ENCODE peak calls at places on chromosome 2, in nine cellular contexts. N is tibial artery, A is adrenal gland, Z is right atrium auricular region, S is progenitor cell of endocrine pancreas, X is thyroid gland, H is hepatocyte, T is sigmoid colon, J is PC-3. C is an unnamed sample.
A peak's percentile ranks its signal among the peaks of the same experiment; 100 is the strongest.

GRCh38 chr2:7748717-7749415 is 831.7 kb downstream of the RNF144A start:
- DNase-seq in N (no peak), A (no peak), Z (no peak), S (no peak), X (no peak), H (no peak), T (no peak), J (peak; percentile 95), C (no peak)

GRCh38 chr2:19474128-19474527 is 115.7 kb upstream of the OSR1 start:
- DNase-seq in N (no peak), A (no peak), Z (no peak), S (no peak), X (no peak), H (peak; percentile 28), T (peak; percentile 68), J (peak; percentile 60), C (no peak)

GRCh38 chr2:235398321-235398720 is 95.5 kb upstream of the AGAP1 start:
- DNase-seq in N (no peak), A (no peak), Z (no peak), S (no peak), X (no peak), H (no peak), T (no peak), J (no peak), C (no peak)

GRCh38 chr2:32697156-32697555 is 69.3 kb downstream of the TTC27 start:
- DNase-seq in N (no peak), A (no peak), Z (no peak), S (no peak), X (no peak), H (no peak), T (no peak), J (peak; percentile 49), C (no peak)

GRCh38 chr2:222451270-222451674 is 26.9 kb downstream of the SGPP2 start:
- DNase-seq in N (no peak), A (no peak), Z (no peak), S (no peak), X (no peak), H (no peak), T (no peak), J (no peak), C (no peak)

GRCh38 chr2:174681983-174682577 is 82.2 kb downstream of the CHRNA1 start:
- DNase-seq in N (peak; percentile 79), A (peak; percentile 24), Z (no peak), S (peak; percentile 26), X (peak; percentile 38), H (peak; percentile 51), T (peak; percentile 78), J (no peak), C (peak; percentile 13)

GRCh38 chr2:151056870-151057269 is 204.8 kb downstream of the RBM43 start:
- DNase-seq in N (no peak), A (no peak), Z (no peak), S (no peak), X (no peak), H (no peak), T (no peak), J (peak; percentile 55), C (no peak)

GRCh38 chr2:148720501-148720998 is 76.0 kb downstream of the EPC2 start:
- DNase-seq in N (no peak), A (no peak), Z (no peak), S (no peak), X (no peak), H (peak; percentile 6), T (peak; percentile 62), J (no peak), C (no peak)

GRCh38 chr2:239498981-239499633 is 98.3 kb upstream of the HDAC4 start:
- DNase-seq in N (peak; percentile 80), A (peak; percentile 25), Z (peak; percentile 84), S (no peak), X (peak; percentile 54), H (peak; percentile 35), T (peak; percentile 86), J (no peak), C (no peak)

GRCh38 chr2:60826126-60826525 is 55.2 kb upstream of the REL start:
- DNase-seq in N (no peak), A (no peak), Z (no peak), S (no peak), X (no peak), H (no peak), T (no peak), J (no peak), C (no peak)

GRCh38 chr2:54578668-54579045 is 122.5 kb downstream of the SPTBN1 start:
- DNase-seq in N (no peak), A (no peak), Z (no peak), S (no peak), X (no peak), H (no peak), T (no peak), J (no peak), C (no peak)

GRCh38 chr2:95049961-95050360 is 24.5 kb downstream of the MAL start:
- DNase-seq in N (no peak), A (no peak), Z (no peak), S (no peak), X (no peak), H (no peak), T (peak; percentile 30), J (no peak), C (no peak)

GRCh38 chr2:64482765-64483504 is 29.0 kb downstream of the LGALSL start:
- DNase-seq in N (no peak), A (peak; percentile 89), Z (no peak), S (no peak), X (no peak), H (peak; percentile 72), T (no peak), J (peak; percentile 85), C (peak; percentile 40)

GRCh38 chr2:24853996-24854395 is 60.8 kb downstream of the CENPO start:
- DNase-seq in N (no peak), A (no peak), Z (no peak), S (no peak), X (no peak), H (no peak), T (no peak), J (no peak), C (no peak)

GRCh38 chr2:24852431-24853020 is 59.3 kb downstream of the CENPO start:
- DNase-seq in N (no peak), A (no peak), Z (no peak), S (no peak), X (peak; percentile 92), H (no peak), T (no peak), J (no peak), C (no peak)

GRCh38 chr2:24853046-24853445 is 59.8 kb downstream of the CENPO start:
- DNase-seq in N (no peak), A (no peak), Z (no peak), S (no peak), X (no peak), H (no peak), T (no peak), J (no peak), C (no peak)

GRCh38 chr2:24852026-24852425 is 58.8 kb downstream of the CENPO start:
- DNase-seq in N (no peak), A (no peak), Z (no peak), S (no peak), X (no peak), H (no peak), T (no peak), J (no peak), C (no peak)

DNA sequence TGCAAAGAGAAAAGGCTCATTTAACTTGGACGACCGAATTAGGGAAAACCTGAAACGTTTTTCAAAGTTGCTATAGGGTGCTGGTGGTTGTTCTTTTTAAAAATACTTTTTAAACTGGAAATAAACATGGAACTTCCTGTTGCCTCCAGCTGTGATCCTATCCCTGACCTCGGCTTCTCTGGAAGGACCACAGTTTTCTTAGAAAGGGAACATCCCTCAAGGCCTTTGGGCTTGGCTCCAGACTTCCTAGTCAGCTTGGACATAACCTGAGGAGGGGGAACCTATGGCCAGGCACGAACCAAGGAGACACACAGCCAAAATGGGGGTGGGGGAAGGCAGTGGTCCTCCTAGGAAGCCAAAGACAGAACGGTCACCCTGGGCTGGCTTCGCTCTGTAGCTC is 57.7 kb downstream of the CENPO start:
- DNase-seq in N (no peak), A (no peak), Z (no peak), S (no peak), X (no peak), H (no peak), T (no peak), J (no peak), C (no peak)
- TF ChIP-seq CTCF in N (no peak), A (no peak), Z (no peak), S (no peak), X (no peak), H (no peak), T (no peak), J (no peak), C (no peak)

DNA sequence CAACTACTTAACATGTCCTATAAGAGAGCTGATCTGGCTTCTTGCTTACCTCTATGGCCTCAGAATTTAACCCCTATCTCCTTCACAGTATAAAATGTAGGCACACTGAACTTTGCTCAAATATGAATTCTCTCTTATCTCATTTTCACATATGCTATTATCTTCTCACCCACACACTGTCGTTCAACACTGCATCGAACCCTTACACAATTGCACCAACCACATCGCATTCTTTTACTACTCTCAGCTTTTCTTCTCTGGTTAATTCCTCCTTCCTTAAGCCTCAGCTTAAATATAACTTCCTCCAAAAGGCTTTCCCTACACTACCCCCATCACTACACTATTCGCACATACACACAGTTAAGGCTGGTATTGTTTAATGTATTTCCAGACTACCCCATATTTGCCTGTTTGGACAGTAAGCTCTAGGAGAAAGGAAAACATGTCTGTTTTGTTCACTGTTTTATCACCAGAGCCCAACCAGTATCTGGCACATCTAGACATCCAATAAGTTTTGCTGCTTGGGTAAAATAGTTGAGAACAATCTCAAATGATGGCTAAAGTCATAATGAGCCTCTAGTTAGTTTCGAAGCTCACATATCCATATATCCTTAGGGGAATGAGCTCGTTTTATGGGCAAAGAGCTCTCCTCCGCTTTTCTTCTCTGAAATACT is 47.7 kb downstream of the HIBCH start:
- DNase-seq in N (no peak), A (no peak), Z (no peak), S (no peak), X (no peak), H (no peak), T (no peak), J (no peak), C (no peak)
- TF ChIP-seq CTCF in N (no peak), A (no peak), Z (no peak), S (no peak), X (no peak), H (no peak), T (no peak), J (no peak), C (no peak)

DNA sequence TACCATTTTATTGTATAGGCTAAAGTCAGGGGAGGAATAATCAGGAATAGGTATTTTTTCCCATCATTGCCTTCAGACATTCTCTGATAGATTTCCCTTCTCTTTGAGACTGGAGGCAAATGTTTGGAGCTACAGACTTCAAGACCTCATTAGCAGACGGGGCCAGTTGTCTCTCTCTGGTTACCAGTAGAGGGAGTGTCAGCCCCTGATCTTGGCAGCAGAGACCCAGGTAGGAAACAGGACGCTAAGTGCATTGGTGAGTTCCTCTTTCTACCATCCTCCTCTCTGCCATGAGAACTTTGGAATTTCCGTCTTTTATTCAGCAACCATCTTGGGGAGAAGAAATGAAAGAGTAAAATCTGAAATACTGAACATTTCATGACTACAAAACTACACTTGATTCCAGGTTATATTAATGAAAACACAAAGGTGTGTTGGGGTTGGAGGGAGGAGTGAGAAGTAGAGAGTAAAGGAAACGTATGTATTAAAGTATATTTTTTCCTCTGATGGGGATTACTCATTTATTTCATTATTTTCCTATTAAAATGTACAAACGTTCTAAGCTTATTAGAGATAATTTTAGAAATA is 186.2 kb upstream of the GCFC2 start:
- DNase-seq in N (no peak), A (no peak), Z (no peak), S (peak; percentile 23), X (no peak), H (peak; percentile 72), T (no peak), J (peak; percentile 60), C (no peak)
- TF ChIP-seq CTCF in N (no peak), A (no peak), Z (no peak), S (peak; percentile 79), X (peak; percentile 44), H (peak; percentile 65), T (no peak), J (peak; percentile 77), C (no peak)

GRCh38 chr2:108417254-108417653 is 31.8 kb upstream of the GCC2 start:
- DNase-seq in N (no peak), A (no peak), Z (no peak), S (no peak), X (no peak), H (no peak), T (no peak), J (peak; percentile 45), C (peak; percentile 35)
- TF ChIP-seq CTCF in N (no peak), A (no peak), Z (no peak), S (no peak), X (no peak), H (peak; percentile 6), T (no peak), J (peak; percentile 56), C (peak; percentile 42)

C was measured in Calu3.